ENCODE peak calls at places on chromosome 1, in six cellular contexts. One of them, this sample, is unnamed. For H3K9me3, the result is how much of the 10 kb centered on the place peaks cover.

GRCh38 chr1:4126731-4127594 is 226.9 kb upstream of the C1orf174 start:
- DNase-seq in heart left ventricle: no peak
- DNase-seq in RWPE2: no peak
- DNase-seq in uterus: no peak
- DNase-seq in fibroblast of lung: no peak
- DNase-seq in heart right ventricle: no peak
- DNase-seq in this sample: no peak

GRCh38 chr1:111752186-111752585 is 3.5 kb upstream of the DDX20 start:
- DNase-seq in RWPE2: no peak
- DNase-seq in uterus: no peak
- DNase-seq in fibroblast of lung: no peak
- DNase-seq in heart right ventricle: no peak
- DNase-seq in heart left ventricle: no peak
- DNase-seq in this sample: no peak

GRCh38 chr1:180945151-180945550 is 32.5 kb downstream of the KIAA1614 start:
- DNase-seq in heart right ventricle: no peak
- DNase-seq in fibroblast of lung: no peak
- DNase-seq in uterus: no peak
- DNase-seq in heart left ventricle: no peak
- DNase-seq in RWPE2: no peak
- DNase-seq in this sample: no peak

GRCh38 chr1:162070094-162070748 is 730 bp downstream of the NOS1AP start:
- DNase-seq in RWPE2: no peak
- DNase-seq in heart left ventricle: peak
- DNase-seq in fibroblast of lung: no peak
- DNase-seq in heart right ventricle: no peak
- DNase-seq in uterus: peak
- DNase-seq in this sample: peak

GRCh38 chr1:162270016-162270415 is 106.6 kb downstream of the SPATA46 start:
- DNase-seq in uterus: no peak
- DNase-seq in RWPE2: no peak
- DNase-seq in heart right ventricle: no peak
- DNase-seq in fibroblast of lung: no peak
- DNase-seq in heart left ventricle: no peak
- DNase-seq in this sample: no peak

GRCh38 chr1:56816909-56817308 is 2.3 kb downstream of the FYB2 start:
- DNase-seq in fibroblast of lung: no peak
- DNase-seq in RWPE2: no peak
- DNase-seq in heart right ventricle: no peak
- DNase-seq in heart left ventricle: no peak
- DNase-seq in uterus: no peak
- DNase-seq in this sample: no peak

GRCh38 chr1:53076721-53077598 is 14.9 kb downstream of the PODN start:
- DNase-seq in heart left ventricle: no peak
- DNase-seq in RWPE2: peak
- DNase-seq in uterus: no peak
- DNase-seq in heart right ventricle: peak
- DNase-seq in fibroblast of lung: no peak
- DNase-seq in this sample: no peak

GRCh38 chr1:64163972-64164371 is 39.5 kb upstream of the UBE2U start:
- DNase-seq in heart left ventricle: no peak
- DNase-seq in RWPE2: no peak
- DNase-seq in fibroblast of lung: peak
- DNase-seq in uterus: no peak
- DNase-seq in heart right ventricle: no peak
- DNase-seq in this sample: no peak

GRCh38 chr1:54095543-54096286 is 42.3 kb downstream of the TCEANC2 start:
- DNase-seq in RWPE2: no peak
- DNase-seq in uterus: no peak
- DNase-seq in fibroblast of lung: no peak
- DNase-seq in heart right ventricle: no peak
- DNase-seq in heart left ventricle: no peak
- DNase-seq in this sample: no peak

GRCh38 chr1:175000697-175001187 is 995 bp downstream of the CACYBP start:
- DNase-seq in heart right ventricle: no peak
- DNase-seq in uterus: no peak
- DNase-seq in RWPE2: no peak
- DNase-seq in heart left ventricle: no peak
- DNase-seq in fibroblast of lung: no peak
- DNase-seq in this sample: no peak

GRCh38 chr1:110525250-110525597 is 6.2 kb upstream of the KCNA10 start:
- DNase-seq in RWPE2: no peak
- DNase-seq in fibroblast of lung: no peak
- DNase-seq in uterus: no peak
- DNase-seq in heart right ventricle: no peak
- DNase-seq in heart left ventricle: no peak
- DNase-seq in this sample: no peak

GRCh38 chr1:20361805-20362381 is 71.2 kb downstream of the VWA5B1 start:
- DNase-seq in heart left ventricle: peak
- DNase-seq in heart right ventricle: peak
- DNase-seq in RWPE2: no peak
- DNase-seq in fibroblast of lung: peak
- DNase-seq in uterus: peak
- DNase-seq in this sample: no peak

GRCh38 chr1:231171623-231172197 is 9.9 kb downstream of the TRIM67 start:
- DNase-seq in RWPE2: no peak
- DNase-seq in heart left ventricle: no peak
- DNase-seq in uterus: no peak
- DNase-seq in heart right ventricle: no peak
- DNase-seq in fibroblast of lung: peak
- DNase-seq in this sample: no peak

GRCh38 chr1:196105901-196106300 is 502.3 kb downstream of the KCNT2 start:
- DNase-seq in fibroblast of lung: no peak
- DNase-seq in heart right ventricle: no peak
- DNase-seq in uterus: no peak
- DNase-seq in heart left ventricle: no peak
- DNase-seq in RWPE2: no peak
- DNase-seq in this sample: no peak

GRCh38 chr1:160411963-160412362 is 11.6 kb downstream of the VANGL2 start:
- DNase-seq in heart right ventricle: no peak
- DNase-seq in fibroblast of lung: no peak
- DNase-seq in RWPE2: no peak
- DNase-seq in uterus: no peak
- DNase-seq in heart left ventricle: no peak
- DNase-seq in this sample: no peak

GRCh38 chr1:239960387-239960786 is 131.3 kb upstream of the FMN2 start:
- DNase-seq in heart right ventricle: no peak
- DNase-seq in uterus: no peak
- DNase-seq in heart left ventricle: no peak
- DNase-seq in RWPE2: no peak
- DNase-seq in fibroblast of lung: no peak
- DNase-seq in this sample: no peak

GRCh38 chr1:23018661-23019093 is 591 bp upstream of the KDM1A start:
- DNase-seq in heart right ventricle: no peak
- DNase-seq in RWPE2: no peak
- DNase-seq in fibroblast of lung: no peak
- DNase-seq in uterus: peak
- DNase-seq in heart left ventricle: no peak
- DNase-seq in this sample: no peak

GRCh38 chr1:221458430-221459156 is 283.3 kb downstream of the DUSP10 start:
- DNase-seq in heart right ventricle: no peak
- DNase-seq in fibroblast of lung: peak
- DNase-seq in heart left ventricle: no peak
- DNase-seq in RWPE2: no peak
- DNase-seq in uterus: no peak
- DNase-seq in this sample: no peak

GRCh38 chr1:156744344-156744743 is 3.5 kb upstream of the MRPL24 start:
- DNase-seq in uterus: no peak
- DNase-seq in heart right ventricle: no peak
- DNase-seq in fibroblast of lung: no peak
- DNase-seq in heart left ventricle: no peak
- DNase-seq in RWPE2: peak
- DNase-seq in this sample: no peak

GRCh38 chr1:39895096-39895495 is 6.6 kb downstream of the MYCL start:
- DNase-seq in heart right ventricle: no peak
- DNase-seq in fibroblast of lung: no peak
- DNase-seq in uterus: no peak
- DNase-seq in RWPE2: no peak
- DNase-seq in heart left ventricle: no peak
- DNase-seq in this sample: no peak

GRCh38 chr1:230157409-230158390 is 90.7 kb downstream of the GALNT2 start:
- DNase-seq in fibroblast of lung: no peak
- DNase-seq in heart right ventricle: no peak
- DNase-seq in RWPE2: no peak
- DNase-seq in heart left ventricle: no peak
- DNase-seq in uterus: no peak
- DNase-seq in this sample: no peak

GRCh38 chr1:184366992-184367391 is 19.8 kb upstream of the C1orf21 start:
- DNase-seq in heart right ventricle: no peak
- DNase-seq in uterus: no peak
- DNase-seq in heart left ventricle: no peak
- DNase-seq in RWPE2: no peak
- DNase-seq in fibroblast of lung: peak
- DNase-seq in this sample: no peak

GRCh38 chr1:209354111-209354839 is 229.2 kb upstream of the CAMK1G start:
- DNase-seq in uterus: peak
- DNase-seq in RWPE2: peak
- DNase-seq in heart right ventricle: peak
- DNase-seq in heart left ventricle: peak
- DNase-seq in fibroblast of lung: peak
- DNase-seq in this sample: peak

DNA sequence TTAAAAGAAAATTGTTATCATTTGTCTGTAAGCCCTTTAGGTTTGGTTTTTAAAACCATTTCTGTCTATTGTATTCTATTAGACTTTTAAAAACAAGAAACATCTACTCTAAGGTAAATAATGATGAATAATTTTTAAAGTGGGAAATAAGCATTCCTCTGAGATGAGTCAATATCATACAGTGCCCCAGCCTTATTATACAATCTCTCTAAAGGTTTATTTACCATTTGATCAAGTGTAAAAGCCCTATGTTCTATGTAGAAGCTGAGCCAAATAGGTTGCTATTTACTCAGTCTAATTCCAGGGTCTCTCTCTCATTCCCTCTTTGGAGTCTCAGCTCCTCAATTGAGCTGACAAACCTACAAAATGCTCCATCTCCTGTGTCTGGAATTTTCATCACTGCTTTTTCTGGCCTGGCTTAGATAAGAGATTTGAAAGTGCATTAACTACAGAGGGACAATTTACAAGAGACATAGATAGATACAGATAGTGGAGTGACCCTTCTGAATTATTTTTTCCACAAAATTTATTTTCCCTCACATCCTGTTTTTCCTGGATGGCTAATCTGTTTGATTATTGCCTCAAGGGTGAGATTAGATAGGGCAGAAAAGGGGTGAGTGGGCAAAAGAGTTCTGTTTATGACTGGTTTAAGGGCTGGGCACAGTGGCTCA is 24.8 kb upstream of the USH2A start:
- DNase-seq in uterus: no peak
- DNase-seq in fibroblast of lung: no peak
- DNase-seq in RWPE2: no peak
- DNase-seq in heart left ventricle: no peak
- DNase-seq in heart right ventricle: no peak
- DNase-seq in this sample: no peak
- TF ChIP-seq CTCF in uterus: no peak
- TF ChIP-seq CTCF in fibroblast of lung: no peak
- TF ChIP-seq CTCF in RWPE2: no peak
- TF ChIP-seq CTCF in heart left ventricle: no peak
- TF ChIP-seq CTCF in heart right ventricle: no peak
- TF ChIP-seq CTCF in this sample: no peak

GRCh38 chr1:164343189-164343588 is 215.8 kb upstream of the PBX1 start:
- DNase-seq in heart left ventricle: no peak
- DNase-seq in fibroblast of lung: no peak
- DNase-seq in uterus: no peak
- DNase-seq in heart right ventricle: no peak
- DNase-seq in RWPE2: no peak
- DNase-seq in this sample: no peak
- H3K9me3 ChIP-seq in heart left ventricle: under half
- H3K9me3 ChIP-seq in fibroblast of lung: under half
- H3K9me3 ChIP-seq in uterus: under half
- H3K9me3 ChIP-seq in heart right ventricle: under half
- H3K9me3 ChIP-seq in RWPE2: under half
- H3K9me3 ChIP-seq in this sample: under half

DNA sequence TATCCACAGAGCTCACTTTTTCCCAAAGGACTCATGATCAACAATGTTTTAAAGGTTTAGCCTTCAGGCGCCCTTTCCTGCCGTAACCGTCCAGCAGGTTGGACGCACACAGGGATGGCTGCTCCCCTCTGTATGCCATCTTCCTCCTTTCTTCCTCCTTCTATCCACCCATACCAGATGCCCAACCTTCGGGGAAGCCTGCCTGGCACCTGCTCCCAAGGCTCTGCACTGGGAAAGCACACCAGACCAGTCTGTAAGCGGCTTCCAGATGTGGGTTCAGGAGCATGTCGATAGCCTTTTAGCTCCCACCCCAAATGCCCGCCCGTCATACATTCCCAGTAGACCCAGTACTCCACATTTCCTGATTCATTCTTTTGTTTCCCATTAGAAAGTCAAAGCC is 52.9 kb downstream of the STUM start:
- DNase-seq in RWPE2: no peak
- DNase-seq in heart left ventricle: no peak
- DNase-seq in uterus: no peak
- DNase-seq in heart right ventricle: no peak
- DNase-seq in fibroblast of lung: no peak
- DNase-seq in this sample: no peak
- H3K27ac ChIP-seq in RWPE2: no peak
- H3K27ac ChIP-seq in heart left ventricle: no peak
- H3K27ac ChIP-seq in uterus: peak
- H3K27ac ChIP-seq in heart right ventricle: no peak
- H3K27ac ChIP-seq in fibroblast of lung: no peak
- H3K27ac ChIP-seq in this sample: no peak

GRCh38 chr1:234579967-234580366 is 30.0 kb downstream of the IRF2BP2 start:
- DNase-seq in uterus: no peak
- DNase-seq in heart left ventricle: no peak
- DNase-seq in heart right ventricle: no peak
- DNase-seq in fibroblast of lung: no peak
- DNase-seq in RWPE2: no peak
- DNase-seq in this sample: no peak
- TF ChIP-seq CTCF in uterus: no peak
- TF ChIP-seq CTCF in heart left ventricle: peak
- TF ChIP-seq CTCF in heart right ventricle: no peak
- TF ChIP-seq CTCF in fibroblast of lung: peak
- TF ChIP-seq CTCF in RWPE2: peak
- TF ChIP-seq CTCF in this sample: no peak

DNA sequence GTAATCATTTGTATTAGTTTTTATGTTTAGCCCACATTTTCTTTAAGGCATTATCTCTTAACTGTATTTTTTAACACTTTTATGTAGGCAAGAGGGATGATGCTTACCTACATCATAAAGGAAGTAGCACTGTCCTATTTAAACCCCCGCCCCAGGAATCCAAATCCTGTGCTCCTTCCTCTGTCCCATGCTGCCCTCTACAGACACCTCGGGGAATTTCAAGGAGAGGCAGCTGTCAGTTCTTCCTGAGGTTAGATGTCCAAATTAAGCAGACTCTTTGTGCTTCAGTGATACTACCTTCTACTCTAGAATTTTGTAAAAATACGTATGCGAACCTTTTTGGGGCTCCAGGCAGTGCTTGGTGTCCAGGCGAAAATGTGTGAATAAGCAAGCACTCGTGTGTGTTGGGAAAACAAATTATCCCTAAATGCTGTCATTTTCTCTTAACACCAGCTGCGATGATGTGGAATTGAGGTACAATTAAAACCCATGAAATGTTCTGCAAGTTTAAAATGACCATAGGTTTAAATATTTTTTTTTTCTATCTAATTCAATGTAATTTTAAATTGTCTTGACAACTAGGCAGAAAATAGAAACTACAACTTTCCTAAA is 19.2 kb downstream of the CRCT1 start:
- DNase-seq in fibroblast of lung: no peak
- DNase-seq in RWPE2: no peak
- DNase-seq in uterus: no peak
- DNase-seq in heart left ventricle: no peak
- DNase-seq in heart right ventricle: no peak
- DNase-seq in this sample: peak
- H3K9me3 ChIP-seq in fibroblast of lung: under half
- H3K9me3 ChIP-seq in RWPE2: under half
- H3K9me3 ChIP-seq in uterus: under half
- H3K9me3 ChIP-seq in heart left ventricle: under half
- H3K9me3 ChIP-seq in heart right ventricle: under half
- H3K9me3 ChIP-seq in this sample: under half

This sample was measured in pancreas.